ENCODE peak calls at places on chromosomes 1 and 21, in five cellular contexts. W is left ventricle myocardium inferior, U is ovary, Q is tibial nerve, S is mesenchymal stem cell. K is an unnamed sample.

GRCh38 chr1:38746413-38746812 is 113.2 kb downstream of the RRAGC start:
- DNase-seq in W (peak; percentile 16), U (no peak), Q (no peak), S (no peak), K (no peak)

GRCh38 chr1:16338961-16339360 is 13.3 kb downstream of the FBXO42 start:
- DNase-seq in W (no peak), U (no peak), Q (no peak), S (no peak), K (no peak)

GRCh38 chr1:28756846-28757245 is 20.1 kb downstream of the YTHDF2 start:
- DNase-seq in W (no peak), U (no peak), Q (no peak), S (no peak), K (no peak)

GRCh38 chr21:38060533-38060932 is 144.3 kb upstream of the KCNJ6 start:
- DNase-seq in W (no peak), U (no peak), Q (no peak), S (no peak), K (no peak)

GRCh38 chr1:182309631-182310351 is 81.8 kb downstream of the GLUL start:
- DNase-seq in W (no peak), U (no peak), Q (peak; percentile 30), S (no peak), K (no peak)

GRCh38 chr1:108017698-108018097 is 52.7 kb upstream of the VAV3 start:
- DNase-seq in W (no peak), U (no peak), Q (no peak), S (no peak), K (no peak)

GRCh38 chr1:72186733-72187307 is 95.5 kb downstream of the NEGR1 start:
- DNase-seq in W (no peak), U (no peak), Q (no peak), S (peak; percentile 30), K (no peak)

GRCh38 chr1:177960939-177961622 is 8.8 kb downstream of the SEC16B start:
- DNase-seq in W (no peak), U (no peak), Q (no peak), S (no peak), K (no peak)

GRCh38 chr1:117821382-117821755 is 108.1 kb downstream of the GDAP2 start:
- DNase-seq in W (no peak), U (no peak), Q (no peak), S (no peak), K (no peak)

GRCh38 chr1:27872802-27873665 is 690 bp downstream of the THEMIS2 start:
- DNase-seq in W (no peak), U (no peak), Q (no peak), S (peak; percentile 23), K (no peak)

GRCh38 chr1:22327411-22327810 is 124.2 kb upstream of the ZBTB40 start:
- DNase-seq in W (no peak), U (no peak), Q (no peak), S (no peak), K (no peak)

GRCh38 chr21:45981641-45982255 is at the start of gene COL6A1:
- DNase-seq in W (peak; percentile 78), U (peak; percentile 82), Q (peak; percentile 64), S (peak; percentile 85), K (no peak)

GRCh38 chr1:218459878-218460277 is 114.7 kb downstream of the TGFB2 start:
- DNase-seq in W (no peak), U (no peak), Q (no peak), S (peak; percentile 80), K (peak; percentile 58)

GRCh38 chr1:23555225-23555801 is 4.0 kb downstream of the ID3 start:
- DNase-seq in W (no peak), U (peak; percentile 47), Q (no peak), S (peak; percentile 87), K (no peak)

GRCh38 chr1:45013551-45014209 is 1.6 kb downstream of the UROD start:
- DNase-seq in W (no peak), U (no peak), Q (no peak), S (no peak), K (no peak)

GRCh38 chr1:76254165-76255043 is 179.9 kb downstream of the ST6GALNAC3 start:
- DNase-seq in W (no peak), U (no peak), Q (no peak), S (peak; percentile 62), K (no peak)

GRCh38 chr1:29123871-29124365 is at the start of gene TMEM200B:
- DNase-seq in W (peak; percentile 19), U (peak; percentile 76), Q (no peak), S (no peak), K (no peak)

GRCh38 chr1:203556047-203556851 is 62.3 kb downstream of the OPTC start:
- DNase-seq in W (peak; percentile 72), U (peak; percentile 55), Q (peak; percentile 65), S (peak; percentile 75), K (no peak)

GRCh38 chr1:161987303-161987702 is 36.4 kb downstream of the OLFML2B start:
- DNase-seq in W (no peak), U (no peak), Q (no peak), S (no peak), K (no peak)

GRCh38 chr1:68175621-68176398 is 56.5 kb downstream of the WLS start:
- DNase-seq in W (no peak), U (no peak), Q (no peak), S (peak; percentile 38), K (no peak)

GRCh38 chr1:147545133-147545532 is 3.8 kb downstream of the BCL9 start:
- DNase-seq in W (no peak), U (no peak), Q (no peak), S (no peak), K (no peak)

GRCh38 chr1:179177182-179177581 is 52.3 kb downstream of the ABL2 start:
- DNase-seq in W (no peak), U (no peak), Q (no peak), S (peak; percentile 34), K (no peak)

GRCh38 chr1:8015036-8015808 is 10.9 kb downstream of the ERRFI1 start:
- DNase-seq in W (no peak), U (no peak), Q (peak; percentile 89), S (peak; percentile 89), K (no peak)

GRCh38 chr1:230277201-230277771 is 148.8 kb downstream of the PGBD5 start:
- DNase-seq in W (no peak), U (peak; percentile 9), Q (no peak), S (no peak), K (peak; percentile 88)
- H3K4me1 ChIP-seq in W (peaks cover 15% of the 10 kb centered on the region), U (peaks cover 2% of the 10 kb centered on the region), Q (peaks cover 3% of the 10 kb centered on the region), S (no peaks in the 10 kb centered on the region), K (peaks cover 2% of the 10 kb centered on the region)

DNA sequence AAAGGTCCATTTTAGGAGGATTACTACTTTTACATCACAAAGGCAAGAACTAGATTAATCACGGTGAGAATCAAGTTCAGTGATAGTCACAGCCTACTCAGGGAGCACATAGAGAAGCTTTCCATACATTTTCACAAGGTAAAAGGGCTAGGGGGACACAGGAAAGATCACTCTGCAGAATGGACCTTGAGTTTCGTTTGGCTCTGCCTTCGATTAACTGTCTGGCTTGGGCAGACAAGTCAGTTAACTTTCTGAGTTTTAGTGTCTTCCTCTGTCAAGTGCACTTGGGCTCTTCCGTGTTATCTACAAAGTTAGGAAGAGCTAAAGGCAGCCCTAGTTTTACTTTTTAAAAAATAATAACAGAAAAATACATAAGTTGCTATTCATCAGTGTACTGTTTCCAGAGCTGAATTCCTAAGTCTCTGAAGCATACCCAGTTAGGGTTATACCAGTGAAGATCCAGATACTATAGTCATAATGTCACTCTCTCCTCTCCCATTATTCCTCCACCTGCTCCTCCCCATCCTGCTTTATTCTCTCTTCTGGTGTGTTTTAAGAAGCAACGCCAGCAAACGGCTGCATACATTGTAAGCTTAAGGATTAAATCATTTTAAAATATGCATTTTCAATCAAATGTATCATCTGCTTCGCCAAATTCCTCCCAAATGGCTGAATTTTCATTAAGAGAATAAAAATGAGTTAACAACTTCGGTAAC is 1.7 kb downstream of the CEP170 start:
- DNase-seq in W (no peak), U (no peak), Q (no peak), S (no peak), K (no peak)
- H3K4me3 ChIP-seq in W (peak overlapping the region; percentile 95), U (peak overlapping the region; percentile 66), Q (peak overlapping the region; percentile 71), S (peak overlapping the region; percentile 95), K (peak overlapping the region; percentile 10)

GRCh38 chr21:33020558-33021100 is 5.1 kb upstream of the OLIG2 start:
- DNase-seq in W (no peak), U (no peak), Q (no peak), S (no peak), K (no peak)
- H3K4me1 ChIP-seq in W (peaks cover 42% of the 10 kb centered on the region), U (no peaks in the 10 kb centered on the region), Q (peaks cover 25% of the 10 kb centered on the region), S (peaks cover 3% of the 10 kb centered on the region), K (peaks cover 4% of the 10 kb centered on the region)

GRCh38 chr1:164623805-164624204 is 64.8 kb downstream of the PBX1 start:
- DNase-seq in W (no peak), U (no peak), Q (no peak), S (no peak), K (no peak)
- H3K4me3 ChIP-seq in W (no peak overlapping the region), U (no peak overlapping the region), Q (no peak overlapping the region), S (no peak overlapping the region), K (no peak overlapping the region)

GRCh38 chr1:201753492-201753891 is 75.5 kb upstream of the IPO9 start:
- DNase-seq in W (no peak), U (no peak), Q (no peak), S (no peak), K (no peak)
- H3K4me1 ChIP-seq in W (peaks cover 100% of the 10 kb centered on the region), U (peaks cover 3% of the 10 kb centered on the region), Q (no peaks in the 10 kb centered on the region), S (peaks cover 16% of the 10 kb centered on the region), K (peaks cover 3% of the 10 kb centered on the region)

GRCh38 chr1:981491-981954 is 370 bp downstream of the PERM1 start:
- DNase-seq in W (peak; percentile 26), U (no peak), Q (no peak), S (no peak), K (no peak)

GRCh38 chr1:983736-984475 is 2.0 kb upstream of the PERM1 start:
- DNase-seq in W (peak; percentile 55), U (peak; percentile 68), Q (no peak), S (peak; percentile 42), K (no peak)

GRCh38 chr1:981955-982558 is at the start of gene PERM1:
- DNase-seq in W (peak; percentile 86), U (no peak), Q (no peak), S (no peak), K (no peak)

GRCh38 chr1:984476-984814 is 2.6 kb upstream of the PERM1 start:
- DNase-seq in W (no peak), U (no peak), Q (no peak), S (no peak), K (no peak)

GRCh38 chr1:982765-983436 is 1.0 kb upstream of the PERM1 start:
- DNase-seq in W (peak; percentile 19), U (no peak), Q (no peak), S (no peak), K (no peak)
- H3K4me3 ChIP-seq in W (peak overlapping the region; percentile 74), U (no peak overlapping the region), Q (no peak overlapping the region), S (no peak overlapping the region), K (no peak overlapping the region)